ENCODE peak calls at places on chromosome 1, in six cellular contexts. V, X, W, J, Y and E are unnamed samples.

GRCh38 chr1:236280438-236281285 is 1.1 kb downstream of the ERO1B start:
- DNase-seq in X (peak), Y (no peak), J (no peak), V (no peak), W (no peak), E (no peak)

GRCh38 chr1:71521655-71522264 is 440.9 kb upstream of the ZRANB2 start:
- DNase-seq in J (peak), X (no peak), W (peak), Y (no peak), V (peak), E (peak)

GRCh38 chr1:111448482-111448917 is 556 bp downstream of the WDR77 start:
- DNase-seq in Y (no peak), J (no peak), V (no peak), W (no peak), X (peak), E (no peak)

GRCh38 chr1:59903136-59903754 is 23.3 kb downstream of the CYP2J2 start:
- DNase-seq in V (peak), W (no peak), J (no peak), X (no peak), Y (no peak), E (peak)

GRCh38 chr1:180544050-180544449 is 14.7 kb upstream of the OVAAL start:
- DNase-seq in Y (no peak), V (no peak), W (no peak), X (no peak), J (no peak), E (no peak)

GRCh38 chr1:198656500-198656932 is 17.7 kb downstream of the PTPRC start:
- DNase-seq in V (no peak), J (no peak), W (no peak), X (no peak), Y (no peak), E (no peak)

GRCh38 chr1:190908691-190909090 is 431.0 kb upstream of the BRINP3 start:
- DNase-seq in W (no peak), J (no peak), X (no peak), Y (no peak), V (no peak), E (no peak)

GRCh38 chr1:78370779-78371482 is 119.8 kb upstream of the PTGFR start:
- DNase-seq in X (no peak), V (no peak), Y (no peak), J (peak), W (no peak), E (no peak)

GRCh38 chr1:218694635-218695034 is 349.5 kb downstream of the TGFB2 start:
- DNase-seq in V (no peak), X (no peak), Y (no peak), J (no peak), W (no peak), E (no peak)

GRCh38 chr1:205596876-205597275 is 34.9 kb downstream of the ELK4 start:
- DNase-seq in V (no peak), X (no peak), W (no peak), J (no peak), Y (no peak), E (no peak)

GRCh38 chr1:50973255-50973654 is 3.2 kb downstream of the CDKN2C start:
- DNase-seq in V (no peak), Y (no peak), X (no peak), J (no peak), W (no peak), E (no peak)

GRCh38 chr1:228842094-228842775 is 107.0 kb downstream of the RHOU start:
- DNase-seq in Y (peak), J (peak), V (no peak), X (peak), W (peak), E (no peak)

GRCh38 chr1:20073247-20073646 is 3.3 kb downstream of the PLA2G5 start:
- DNase-seq in X (no peak), J (no peak), V (no peak), Y (no peak), W (no peak), E (no peak)

GRCh38 chr1:29410476-29410875 is 174.2 kb downstream of the PTPRU start:
- DNase-seq in X (no peak), Y (no peak), W (no peak), V (no peak), J (no peak), E (no peak)

GRCh38 chr1:241836944-241837343 is 11.1 kb upstream of the EXO1 start:
- DNase-seq in W (no peak), V (no peak), Y (no peak), X (no peak), J (no peak), E (no peak)

GRCh38 chr1:7609311-7609994 is 161.6 kb upstream of the VAMP3 start:
- DNase-seq in X (peak), W (no peak), J (no peak), V (no peak), Y (no peak), E (no peak)

GRCh38 chr1:111730282-111730681 is 8.9 kb downstream of the INKA2 start:
- DNase-seq in J (no peak), W (no peak), V (no peak), Y (no peak), X (no peak), E (no peak)

GRCh38 chr1:85328713-85329376 is 52.4 kb upstream of the BCL10 start:
- DNase-seq in J (peak), V (no peak), W (peak), X (peak), Y (no peak), E (peak)

GRCh38 chr1:61088163-61088840 is 5.9 kb downstream of the NFIA start:
- DNase-seq in W (no peak), V (no peak), X (no peak), J (no peak), Y (no peak), E (no peak)

GRCh38 chr1:95084317-95085176 is 11.8 kb upstream of the ALG14 start:
- DNase-seq in Y (no peak), W (no peak), V (peak), J (peak), X (no peak), E (peak)
- TF ChIP-seq CTCF in Y (peak), W (peak), V (peak), J (peak), X (peak), E (peak)

GRCh38 chr1:6183520-6183989 is 3.4 kb upstream of the CHD5 start:
- DNase-seq in W (no peak), V (no peak), J (no peak), X (no peak), Y (no peak), E (no peak)
- TF ChIP-seq CTCF in W (no peak), V (peak), J (peak), X (no peak), Y (no peak), E (no peak)

GRCh38 chr1:223831755-223832636 is 13.8 kb downstream of the TP53BP2 start:
- DNase-seq in J (no peak), V (no peak), W (no peak), Y (no peak), X (no peak), E (no peak)
- TF ChIP-seq CTCF in J (no peak), V (peak), W (no peak), Y (no peak), X (no peak), E (no peak)

GRCh38 chr1:44024031-44024902 is 7.0 kb downstream of the SLC6A9 start:
- DNase-seq in X (no peak), J (no peak), W (no peak), V (no peak), Y (no peak), E (no peak)

GRCh38 chr1:44020464-44020863 is 10.8 kb downstream of the SLC6A9 start:
- DNase-seq in J (no peak), V (no peak), W (no peak), Y (no peak), X (no peak), E (no peak)

GRCh38 chr1:44021156-44021555 is 10.1 kb downstream of the SLC6A9 start:
- DNase-seq in J (no peak), Y (no peak), X (no peak), W (no peak), V (no peak), E (no peak)

GRCh38 chr1:44019398-44020044 is 11.7 kb downstream of the SLC6A9 start:
- DNase-seq in V (no peak), Y (no peak), W (no peak), J (no peak), X (no peak), E (no peak)

DNA sequence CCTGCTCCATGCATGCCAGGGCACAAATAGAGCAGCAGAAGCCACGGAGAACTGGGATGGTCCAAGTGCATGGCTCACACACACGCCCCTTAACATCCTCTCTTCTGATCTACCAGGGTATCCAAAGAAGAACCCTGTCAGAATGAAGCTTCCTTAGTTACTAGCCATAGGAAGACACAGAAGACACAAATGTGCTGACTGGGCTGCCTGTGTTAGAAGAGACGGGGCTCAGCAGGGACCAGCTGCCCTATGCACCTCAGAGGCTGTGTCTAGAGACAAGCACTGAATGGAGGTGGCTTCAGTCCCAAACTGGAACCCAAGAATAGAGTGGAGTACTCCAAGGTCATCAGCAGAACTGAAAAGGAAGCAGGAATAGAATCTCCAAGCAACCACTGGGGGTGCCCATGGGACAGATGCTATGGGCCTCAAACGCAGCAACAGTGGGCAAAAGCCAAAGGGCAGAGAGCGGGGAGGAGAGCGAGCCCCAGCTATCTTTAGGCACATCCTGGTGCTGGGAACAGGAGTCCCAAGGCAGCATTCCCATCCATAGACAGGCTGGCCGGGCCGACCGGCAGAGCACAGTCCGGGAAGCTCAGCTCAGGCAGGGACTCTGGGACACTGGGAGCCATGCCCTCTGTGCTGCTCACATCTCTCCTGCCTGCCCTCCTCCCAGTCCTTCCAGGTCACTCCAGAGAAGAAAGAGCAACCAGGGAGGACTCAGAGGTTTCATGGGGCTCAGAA is 9.5 kb downstream of the SLC6A9 start:
- DNase-seq in W (no peak), Y (no peak), J (no peak), V (no peak), X (no peak), E (no peak)
- TF ChIP-seq CTCF in W (no peak), Y (no peak), J (no peak), V (no peak), X (no peak), E (no peak)

GRCh38 chr1:231930257-231930947 is 303.8 kb downstream of the DISC1 start:
- DNase-seq in J (no peak), X (no peak), Y (no peak), W (no peak), V (no peak), E (no peak)
- TF ChIP-seq CTCF in J (no peak), X (no peak), Y (no peak), W (no peak), V (no peak), E (no peak)

GRCh38 chr1:209647212-209647611 is 5.0 kb downstream of the LAMB3 start:
- DNase-seq in X (no peak), Y (no peak), V (no peak), J (no peak), W (no peak), E (no peak)

GRCh38 chr1:209648366-209648765 is 3.9 kb downstream of the LAMB3 start:
- DNase-seq in X (no peak), W (no peak), V (no peak), J (no peak), Y (no peak), E (no peak)

GRCh38 chr1:209648931-209649776 is 3.1 kb downstream of the LAMB3 start:
- DNase-seq in J (peak), Y (no peak), W (peak), V (no peak), X (no peak), E (no peak)

GRCh38 chr1:209645574-209646452 is 6.4 kb downstream of the LAMB3 start:
- DNase-seq in V (no peak), X (no peak), J (no peak), W (no peak), Y (no peak), E (no peak)

GRCh38 chr1:209646558-209646957 is 5.7 kb downstream of the LAMB3 start:
- DNase-seq in V (no peak), W (no peak), Y (no peak), J (no peak), X (no peak), E (peak)
- TF ChIP-seq CTCF in V (peak), W (peak), Y (no peak), J (peak), X (no peak), E (no peak)

DNA sequence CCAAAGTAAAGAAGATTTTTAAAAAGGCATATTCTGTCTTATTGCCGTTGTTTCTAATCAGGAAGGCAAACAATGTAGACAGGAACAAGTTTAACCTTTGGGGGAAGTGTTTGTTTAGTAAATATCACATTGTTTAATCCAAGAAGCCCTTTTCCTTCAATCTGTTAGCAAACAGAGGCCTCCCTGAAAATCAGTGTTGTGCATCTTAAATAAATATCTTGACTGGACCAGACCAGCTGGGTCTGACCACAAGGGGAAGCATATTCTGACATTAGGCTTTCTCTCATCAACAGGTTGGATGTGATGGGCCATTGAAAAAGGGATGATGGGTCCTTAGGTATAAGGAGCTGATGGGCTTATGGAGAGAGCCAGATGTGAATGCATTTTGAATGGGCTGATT is 81.8 kb upstream of the SGIP1 start:
- DNase-seq in W (no peak), Y (no peak), X (no peak), V (no peak), J (no peak), E (no peak)
- TF ChIP-seq CTCF in W (peak), Y (no peak), X (no peak), V (peak), J (peak), E (no peak)

GRCh38 chr1:9792156-9793042 is 31.4 kb downstream of the CLSTN1 start:
- DNase-seq in X (no peak), Y (no peak), J (no peak), V (peak), W (no peak), E (no peak)
- TF ChIP-seq CTCF in X (no peak), Y (no peak), J (no peak), V (no peak), W (no peak), E (no peak)

GRCh38 chr1:104156804-104157203 is 407.1 kb downstream of the AMY1C start:
- DNase-seq in J (no peak), W (no peak), V (no peak), X (no peak), Y (no peak), E (no peak)
- TF ChIP-seq CTCF in J (no peak), W (no peak), V (no peak), X (no peak), Y (no peak), E (no peak)

GRCh38 chr1:234212764-234213406 is 160.4 kb upstream of the COA6 start:
- DNase-seq in V (peak), Y (no peak), X (peak), J (peak), W (no peak), E (peak)
- TF ChIP-seq CTCF in V (peak), Y (peak), X (peak), J (peak), W (peak), E (no peak)